ENCODE peak calls at places on chromosomes 6 and 20, in five cellular contexts. One of them, this sample, is unnamed.

GRCh38 chr20:13085275-13085674 is 76.5 kb downstream of the SPTLC3 start:
- DNase-seq in hepatocyte: no peak
- DNase-seq in natural killer cell: no peak
- DNase-seq in endodermal cell: no peak
- DNase-seq in right lobe of liver: no peak
- DNase-seq in this sample: no peak

GRCh38 chr6:29553268-29554057 is 6.1 kb downstream of the UBD start:
- DNase-seq in hepatocyte: peak; percentile 88
- DNase-seq in natural killer cell: no peak
- DNase-seq in endodermal cell: peak; percentile 92
- DNase-seq in right lobe of liver: no peak
- DNase-seq in this sample: no peak

GRCh38 chr6:41692735-41693134 is 42.7 kb downstream of the TFEB start:
- DNase-seq in hepatocyte: no peak
- DNase-seq in natural killer cell: no peak
- DNase-seq in endodermal cell: no peak
- DNase-seq in right lobe of liver: no peak
- DNase-seq in this sample: no peak

GRCh38 chr6:109458774-109459531 is 3.4 kb upstream of the MICAL1 start:
- DNase-seq in hepatocyte: no peak
- DNase-seq in natural killer cell: peak; percentile 42
- DNase-seq in endodermal cell: peak; percentile 58
- DNase-seq in right lobe of liver: no peak
- DNase-seq in this sample: no peak

GRCh38 chr6:76435174-76435573 is 362.7 kb upstream of the IMPG1 start:
- DNase-seq in hepatocyte: no peak
- DNase-seq in natural killer cell: no peak
- DNase-seq in endodermal cell: no peak
- DNase-seq in right lobe of liver: no peak
- DNase-seq in this sample: no peak

GRCh38 chr20:36647194-36648121 is 1.5 kb upstream of the SLA2 start:
- DNase-seq in hepatocyte: no peak
- DNase-seq in natural killer cell: no peak
- DNase-seq in endodermal cell: no peak
- DNase-seq in right lobe of liver: no peak
- DNase-seq in this sample: no peak

GRCh38 chr6:34145161-34146020 is 496 bp downstream of the GRM4 start:
- DNase-seq in hepatocyte: peak; percentile 65
- DNase-seq in natural killer cell: no peak
- DNase-seq in endodermal cell: peak; percentile 86
- DNase-seq in right lobe of liver: peak; percentile 53
- DNase-seq in this sample: no peak

GRCh38 chr6:6918216-6918983 is 189.4 kb upstream of the RREB1 start:
- DNase-seq in hepatocyte: no peak
- DNase-seq in natural killer cell: no peak
- DNase-seq in endodermal cell: no peak
- DNase-seq in right lobe of liver: no peak
- DNase-seq in this sample: no peak

GRCh38 chr6:142784344-142784743 is 160.6 kb downstream of the HIVEP2 start:
- DNase-seq in hepatocyte: no peak
- DNase-seq in natural killer cell: no peak
- DNase-seq in endodermal cell: no peak
- DNase-seq in right lobe of liver: no peak
- DNase-seq in this sample: no peak

GRCh38 chr6:169714595-169714994 is 9.7 kb downstream of the PHF10 start:
- DNase-seq in hepatocyte: no peak
- DNase-seq in natural killer cell: no peak
- DNase-seq in endodermal cell: no peak
- DNase-seq in right lobe of liver: no peak
- DNase-seq in this sample: no peak

GRCh38 chr6:87319271-87319987 is 3.0 kb upstream of the SMIM8 start:
- DNase-seq in hepatocyte: no peak
- DNase-seq in natural killer cell: no peak
- DNase-seq in endodermal cell: no peak
- DNase-seq in right lobe of liver: no peak
- DNase-seq in this sample: no peak

GRCh38 chr6:6712258-6712978 is 123.9 kb downstream of the LY86 start:
- DNase-seq in hepatocyte: peak; percentile 76
- DNase-seq in natural killer cell: no peak
- DNase-seq in endodermal cell: no peak
- DNase-seq in right lobe of liver: peak; percentile 78
- DNase-seq in this sample: no peak

GRCh38 chr6:169075211-169075621 is 178.4 kb downstream of the THBS2 start:
- DNase-seq in hepatocyte: peak; percentile 35
- DNase-seq in natural killer cell: no peak
- DNase-seq in endodermal cell: no peak
- DNase-seq in right lobe of liver: no peak
- DNase-seq in this sample: no peak

GRCh38 chr20:38894091-38894847 is 31.9 kb upstream of the FAM83D start:
- DNase-seq in hepatocyte: no peak
- DNase-seq in natural killer cell: no peak
- DNase-seq in endodermal cell: no peak
- DNase-seq in right lobe of liver: no peak
- DNase-seq in this sample: no peak

GRCh38 chr6:107554918-107555317 is 65.0 kb downstream of the SOBP start:
- DNase-seq in hepatocyte: no peak
- DNase-seq in natural killer cell: no peak
- DNase-seq in endodermal cell: no peak
- DNase-seq in right lobe of liver: no peak
- DNase-seq in this sample: no peak

GRCh38 chr20:62710886-62711702 is 2.5 kb downstream of the NTSR1 start:
- DNase-seq in hepatocyte: no peak
- DNase-seq in natural killer cell: no peak
- DNase-seq in endodermal cell: no peak
- DNase-seq in right lobe of liver: peak; percentile 47
- DNase-seq in this sample: no peak

GRCh38 chr6:70673601-70674000 is 5.9 kb downstream of the SMAP1 start:
- DNase-seq in hepatocyte: no peak
- DNase-seq in natural killer cell: no peak
- DNase-seq in endodermal cell: peak; percentile 63
- DNase-seq in right lobe of liver: no peak
- DNase-seq in this sample: no peak

GRCh38 chr6:118281291-118281690 is 266.8 kb upstream of the PLN start:
- DNase-seq in hepatocyte: no peak
- DNase-seq in natural killer cell: no peak
- DNase-seq in endodermal cell: peak; percentile 74
- DNase-seq in right lobe of liver: no peak
- DNase-seq in this sample: no peak
- TF ChIP-seq CTCF in hepatocyte: no peak
- TF ChIP-seq CTCF in natural killer cell: no peak
- TF ChIP-seq CTCF in endodermal cell: peak; percentile 40
- TF ChIP-seq CTCF in right lobe of liver: no peak
- TF ChIP-seq CTCF in this sample: no peak

DNA sequence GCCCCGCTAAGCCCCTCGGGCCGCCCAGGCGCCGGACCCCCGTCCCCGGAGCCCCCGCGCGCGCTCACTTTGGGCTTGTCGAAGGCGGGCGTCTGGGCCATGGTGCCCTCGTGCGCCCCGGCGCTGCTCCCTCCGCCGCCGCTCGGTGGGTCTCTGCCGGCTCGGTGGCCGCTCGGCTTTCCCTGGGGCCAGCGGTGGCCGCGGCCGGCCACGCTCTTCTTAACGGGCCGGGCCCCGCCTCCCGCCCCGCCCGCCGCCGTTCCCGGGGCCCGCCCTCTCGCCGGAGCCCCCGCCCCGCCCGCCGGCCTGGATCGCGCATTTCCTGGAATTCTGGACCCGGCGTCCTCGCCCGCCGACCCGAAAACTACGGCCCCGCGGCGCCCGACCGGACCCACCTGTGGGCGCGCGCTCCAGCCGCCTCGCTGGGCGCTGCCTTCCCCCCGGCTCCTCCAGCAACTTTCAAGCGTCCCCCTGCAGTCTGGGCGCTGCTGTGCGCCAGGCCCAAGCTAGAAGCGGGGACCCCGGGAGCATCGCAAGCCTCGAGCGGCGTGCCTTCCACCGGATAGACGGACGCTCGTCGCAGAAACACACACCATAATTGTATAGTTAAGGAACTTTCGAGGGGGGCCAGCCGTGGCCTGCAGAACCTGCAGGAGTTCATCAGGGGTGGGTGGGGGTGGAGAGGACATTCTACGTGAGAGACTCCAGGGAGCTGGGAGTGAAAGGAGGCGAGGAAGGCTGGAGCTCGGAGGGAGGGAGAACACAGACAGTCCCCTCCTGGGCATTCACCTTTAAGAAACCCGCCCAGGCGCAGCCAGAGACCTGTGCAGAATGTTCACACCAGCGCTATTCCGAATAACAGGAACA is at the start of gene ADA:
- DNase-seq in hepatocyte: peak; percentile 76
- DNase-seq in natural killer cell: peak; percentile 40
- DNase-seq in endodermal cell: peak; percentile 87
- DNase-seq in right lobe of liver: peak; percentile 79
- DNase-seq in this sample: no peak
- TF ChIP-seq CTCF in hepatocyte: no peak
- TF ChIP-seq CTCF in natural killer cell: no peak
- TF ChIP-seq CTCF in endodermal cell: peak; percentile 29
- TF ChIP-seq CTCF in right lobe of liver: no peak
- TF ChIP-seq CTCF in this sample: peak; percentile 38

DNA sequence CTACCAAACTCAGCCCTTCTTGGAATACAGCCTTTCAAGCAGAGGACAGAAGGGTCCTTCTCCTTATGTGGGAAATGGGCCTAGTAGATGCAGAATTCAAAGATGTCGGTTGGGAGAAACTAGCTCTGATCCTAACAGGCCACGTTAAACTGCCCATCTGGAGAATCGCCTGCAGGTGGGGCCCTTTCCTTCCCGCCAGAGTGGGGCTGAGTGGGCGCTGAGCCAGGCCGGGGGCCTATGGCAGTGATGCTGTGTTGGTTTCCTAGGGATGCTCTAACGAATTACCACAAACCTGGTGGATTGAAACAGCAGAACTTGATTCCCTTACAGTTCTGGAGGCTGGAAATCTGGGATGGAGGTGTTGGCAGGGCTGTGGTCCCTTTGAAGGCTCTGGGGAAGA is 9.1 kb downstream of the MAPK13 start:
- DNase-seq in hepatocyte: peak; percentile 53
- DNase-seq in natural killer cell: no peak
- DNase-seq in endodermal cell: peak; percentile 89
- DNase-seq in right lobe of liver: no peak
- DNase-seq in this sample: no peak
- TF ChIP-seq CTCF in hepatocyte: peak; percentile 36
- TF ChIP-seq CTCF in natural killer cell: no peak
- TF ChIP-seq CTCF in endodermal cell: peak; percentile 84
- TF ChIP-seq CTCF in right lobe of liver: no peak
- TF ChIP-seq CTCF in this sample: peak; percentile 53

GRCh38 chr6:20892365-20892764 is 358.1 kb downstream of the CDKAL1 start:
- DNase-seq in hepatocyte: no peak
- DNase-seq in natural killer cell: no peak
- DNase-seq in endodermal cell: no peak
- DNase-seq in right lobe of liver: no peak
- DNase-seq in this sample: no peak

GRCh38 chr6:20893415-20893814 is 359.2 kb downstream of the CDKAL1 start:
- DNase-seq in hepatocyte: no peak
- DNase-seq in natural killer cell: no peak
- DNase-seq in endodermal cell: no peak
- DNase-seq in right lobe of liver: no peak
- DNase-seq in this sample: no peak

DNA sequence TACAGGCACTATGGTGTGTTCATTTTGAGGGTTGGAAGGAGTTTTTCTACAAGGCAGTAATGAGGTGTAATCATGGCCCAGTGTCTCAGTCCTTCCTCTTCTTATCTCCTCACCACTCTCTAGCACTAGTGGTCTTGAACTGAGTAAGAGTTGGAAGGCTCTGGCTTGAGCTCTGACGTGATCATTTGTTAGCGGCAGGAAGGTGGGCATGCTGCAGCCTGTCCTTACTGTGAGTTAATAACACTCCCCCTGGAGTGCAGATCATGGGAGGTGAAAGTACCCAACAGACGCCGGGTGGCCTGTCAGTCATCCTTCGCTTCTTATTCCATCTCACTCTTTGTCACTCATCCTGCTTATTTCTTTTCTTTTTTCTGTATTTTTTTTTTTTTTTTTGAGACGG is 356.9 kb downstream of the CDKAL1 start:
- DNase-seq in hepatocyte: no peak
- DNase-seq in natural killer cell: no peak
- DNase-seq in endodermal cell: no peak
- DNase-seq in right lobe of liver: no peak
- DNase-seq in this sample: no peak
- TF ChIP-seq CTCF in hepatocyte: no peak
- TF ChIP-seq CTCF in natural killer cell: no peak
- TF ChIP-seq CTCF in endodermal cell: no peak
- TF ChIP-seq CTCF in right lobe of liver: no peak
- TF ChIP-seq CTCF in this sample: no peak

GRCh38 chr20:25285091-25285647 is 37.3 kb downstream of the PYGB start:
- DNase-seq in hepatocyte: no peak
- DNase-seq in natural killer cell: no peak
- DNase-seq in endodermal cell: peak; percentile 71
- DNase-seq in right lobe of liver: peak; percentile 35
- DNase-seq in this sample: no peak
- TF ChIP-seq CTCF in hepatocyte: no peak
- TF ChIP-seq CTCF in natural killer cell: no peak
- TF ChIP-seq CTCF in endodermal cell: peak; percentile 55
- TF ChIP-seq CTCF in right lobe of liver: no peak
- TF ChIP-seq CTCF in this sample: peak; percentile 34

DNA sequence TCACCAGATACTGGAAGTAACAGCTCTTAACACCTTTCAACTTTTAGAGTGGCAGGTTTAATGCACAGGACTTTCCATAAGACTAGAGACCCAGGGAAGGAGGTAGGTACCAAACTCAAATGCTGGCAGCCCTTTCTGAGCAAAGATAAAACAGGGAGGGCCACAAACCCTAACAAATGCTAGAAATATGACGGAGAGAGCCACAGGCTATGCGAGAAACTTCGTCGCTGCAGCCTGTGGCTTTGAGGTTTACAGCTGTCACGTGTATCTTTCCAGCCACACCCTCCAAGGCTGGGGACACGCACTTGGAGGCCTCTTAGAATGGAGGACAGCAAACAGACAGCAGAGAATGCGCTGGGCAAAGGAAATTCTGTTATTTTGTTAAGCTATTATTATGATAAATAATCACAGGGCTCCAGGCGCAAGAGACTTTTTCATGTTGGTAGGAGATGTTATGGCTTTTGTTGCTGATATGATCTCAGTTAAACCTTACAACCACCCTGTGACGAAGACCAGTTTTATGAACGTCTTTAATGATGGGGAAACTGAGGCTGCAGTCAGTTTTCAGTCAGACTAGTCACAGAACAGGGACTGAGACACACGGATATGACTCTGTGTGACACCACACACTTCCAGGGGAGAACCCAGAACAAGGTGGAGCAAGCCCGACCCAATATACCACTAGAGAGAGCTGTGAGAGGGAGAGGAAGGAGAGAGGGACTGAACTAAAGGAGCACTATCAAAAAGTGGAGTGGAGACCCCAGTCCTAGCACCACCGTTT is 2.0 kb downstream of the TRAM2 start:
- DNase-seq in hepatocyte: peak; percentile 74
- DNase-seq in natural killer cell: peak; percentile 62
- DNase-seq in endodermal cell: no peak
- DNase-seq in right lobe of liver: no peak
- DNase-seq in this sample: no peak
- TF ChIP-seq CTCF in hepatocyte: no peak
- TF ChIP-seq CTCF in natural killer cell: no peak
- TF ChIP-seq CTCF in endodermal cell: no peak
- TF ChIP-seq CTCF in right lobe of liver: no peak
- TF ChIP-seq CTCF in this sample: no peak

This sample was measured in type B pancreatic cell.